ENCODE peak calls at places on chromosomes 13 and 19, in six cellular contexts. M is IMR-90, S is H9, R is mesendoderm, D is trophoblast cell, W is H1. Z is an unnamed sample.

GRCh38 chr13:79988573-79988972 is 352.4 kb downstream of the SPRY2 start:
- DNase-seq in D (peak), M (peak), R (no peak), S (no peak), W (no peak), Z (no peak)

GRCh38 chr13:106617561-106617960 is 49.6 kb upstream of the ARGLU1 start:
- DNase-seq in S (peak), W (no peak), D (peak), M (peak), R (peak), Z (peak)

GRCh38 chr19:45211751-45212381 is 33.3 kb downstream of the BLOC1S3 start:
- DNase-seq in W (no peak), M (no peak), D (no peak), R (no peak), S (no peak), Z (no peak)

GRCh38 chr19:3211191-3211590 is 13.3 kb upstream of the CELF5 start:
- DNase-seq in S (no peak), D (no peak), M (no peak), R (no peak), W (no peak), Z (no peak)

GRCh38 chr13:52162279-52163101 is 3.1 kb upstream of the NEK3 start:
- DNase-seq in S (no peak), D (no peak), W (no peak), M (peak), R (peak), Z (peak)

GRCh38 chr19:37979547-37980082 is 72.6 kb downstream of the SIPA1L3 start:
- DNase-seq in S (no peak), M (no peak), R (no peak), W (no peak), D (peak), Z (no peak)

GRCh38 chr13:25574437-25575426 is 203.0 kb downstream of the ATP8A2 start:
- DNase-seq in S (peak), W (peak), D (peak), R (peak), M (peak), Z (peak)

GRCh38 chr13:99416411-99417121 is 84.7 kb upstream of the TM9SF2 start:
- DNase-seq in S (no peak), D (no peak), M (no peak), W (no peak), R (no peak), Z (no peak)

GRCh38 chr19:1672038-1672768 is 19.8 kb upstream of the TCF3 start:
- DNase-seq in D (peak), S (peak), M (peak), W (peak), R (no peak), Z (no peak)

GRCh38 chr13:75636339-75637095 is 387 bp downstream of the LMO7 start:
- DNase-seq in R (peak), W (peak), M (peak), S (peak), D (peak), Z (peak)

GRCh38 chr13:73337511-73337910 is 278.7 kb downstream of the KLF5 start:
- DNase-seq in M (no peak), W (no peak), D (peak), S (no peak), R (no peak), Z (no peak)

GRCh38 chr13:111210488-111210887 is 95.4 kb downstream of the ARHGEF7 start:
- DNase-seq in S (peak), M (peak), D (peak), R (peak), W (no peak), Z (no peak)

GRCh38 chr13:74040200-74040599 is 94.0 kb downstream of the KLF12 start:
- DNase-seq in M (peak), R (peak), W (peak), D (peak), S (peak), Z (peak)

GRCh38 chr19:5011476-5012238 is 42.7 kb downstream of the KDM4B start:
- DNase-seq in D (no peak), S (no peak), R (no peak), W (no peak), M (no peak), Z (no peak)

GRCh38 chr13:70729369-70729768 is 621.1 kb upstream of the KLHL1 start:
- DNase-seq in D (no peak), R (no peak), M (no peak), S (no peak), W (no peak), Z (no peak)

GRCh38 chr19:2867025-2867991 is at the start of gene ZNF556:
- DNase-seq in D (no peak), S (no peak), M (no peak), W (no peak), R (no peak), Z (no peak)

GRCh38 chr19:50003810-50004419 is 21.3 kb downstream of the VRK3 start:
- DNase-seq in R (no peak), S (no peak), D (peak), W (no peak), M (peak), Z (no peak)

GRCh38 chr13:109275848-109276247 is 510.5 kb downstream of the IRS2 start:
- DNase-seq in S (peak), R (peak), W (no peak), D (no peak), M (no peak), Z (no peak)

GRCh38 chr13:23777571-23777870 is 111.7 kb downstream of the MIPEP start:
- DNase-seq in D (no peak), M (no peak), R (no peak), S (no peak), W (no peak), Z (no peak)

GRCh38 chr13:77918391-77919261 is at the start of gene EDNRB:
- DNase-seq in S (peak), R (peak), D (peak), W (peak), M (peak), Z (peak)

GRCh38 chr13:38804536-38804935 is 117.7 kb downstream of the FREM2 start:
- DNase-seq in M (no peak), R (no peak), W (no peak), D (no peak), S (no peak), Z (no peak)

GRCh38 chr19:548841-549830 is 5.3 kb downstream of the GZMM start:
- DNase-seq in M (no peak), D (peak), W (no peak), S (peak), R (no peak), Z (no peak)

GRCh38 chr19:41261474-41262190 is 2.5 kb upstream of the HNRNPUL1 start:
- DNase-seq in S (no peak), R (no peak), M (no peak), D (no peak), W (no peak), Z (no peak)

GRCh38 chr13:98476538-98476966 is 100.4 kb downstream of the STK24 start:
- DNase-seq in W (no peak), D (no peak), R (peak), M (peak), S (peak), Z (no peak)

GRCh38 chr13:113090415-113090770 is 15.2 kb upstream of the F7 start:
- DNase-seq in M (no peak), S (peak), W (no peak), R (peak), D (no peak), Z (no peak)

GRCh38 chr19:32816555-32817099 is 52.9 kb downstream of the SLC7A9 start:
- DNase-seq in R (peak), D (no peak), W (no peak), M (no peak), S (peak), Z (no peak)

GRCh38 chr13:94494021-94494420 is 14.5 kb upstream of the DCT start:
- DNase-seq in S (no peak), R (no peak), W (no peak), D (no peak), M (no peak), Z (no peak)

GRCh38 chr13:39888865-39889810 is 233.7 kb downstream of the COG6 start:
- DNase-seq in D (no peak), S (no peak), M (no peak), R (peak), W (no peak), Z (no peak)

GRCh38 chr13:39892731-39893293 is 237.3 kb downstream of the COG6 start:
- DNase-seq in M (no peak), W (no peak), D (no peak), R (no peak), S (no peak), Z (no peak)

GRCh38 chr13:39887424-39887823 is 232.0 kb downstream of the COG6 start:
- DNase-seq in D (no peak), R (no peak), S (no peak), M (no peak), W (no peak), Z (no peak)

GRCh38 chr13:39893808-39894207 is 238.3 kb downstream of the COG6 start:
- DNase-seq in S (no peak), M (no peak), R (no peak), D (no peak), W (no peak), Z (no peak)

GRCh38 chr13:39890537-39890936 is 235.1 kb downstream of the COG6 start:
- DNase-seq in W (no peak), M (no peak), R (no peak), S (no peak), D (no peak), Z (no peak)
- H2BK120ac ChIP-seq in W (no peak), M (no peak), R (no peak), S (no peak), D (no peak), Z (no peak)

GRCh38 chr13:29902632-29903305 is 52.4 kb upstream of the UBL3 start:
- DNase-seq in M (no peak), S (no peak), R (no peak), W (no peak), D (no peak), Z (no peak)

GRCh38 chr13:29903524-29903923 is 53.1 kb upstream of the UBL3 start:
- DNase-seq in R (no peak), S (no peak), W (no peak), M (no peak), D (no peak), Z (no peak)

GRCh38 chr13:29906432-29907011 is 56.1 kb upstream of the UBL3 start:
- DNase-seq in D (no peak), S (no peak), R (no peak), W (no peak), M (no peak), Z (no peak)

GRCh38 chr13:29905845-29906244 is 55.4 kb upstream of the UBL3 start:
- DNase-seq in R (no peak), S (no peak), M (peak), D (peak), W (no peak), Z (no peak)

GRCh38 chr13:29901714-29902631 is 51.6 kb upstream of the UBL3 start:
- DNase-seq in S (no peak), W (no peak), R (peak), M (peak), D (peak), Z (no peak)
- H3K27ac ChIP-seq in S (no peak), W (no peak), R (no peak), M (no peak), D (peak), Z (no peak)

DNA sequence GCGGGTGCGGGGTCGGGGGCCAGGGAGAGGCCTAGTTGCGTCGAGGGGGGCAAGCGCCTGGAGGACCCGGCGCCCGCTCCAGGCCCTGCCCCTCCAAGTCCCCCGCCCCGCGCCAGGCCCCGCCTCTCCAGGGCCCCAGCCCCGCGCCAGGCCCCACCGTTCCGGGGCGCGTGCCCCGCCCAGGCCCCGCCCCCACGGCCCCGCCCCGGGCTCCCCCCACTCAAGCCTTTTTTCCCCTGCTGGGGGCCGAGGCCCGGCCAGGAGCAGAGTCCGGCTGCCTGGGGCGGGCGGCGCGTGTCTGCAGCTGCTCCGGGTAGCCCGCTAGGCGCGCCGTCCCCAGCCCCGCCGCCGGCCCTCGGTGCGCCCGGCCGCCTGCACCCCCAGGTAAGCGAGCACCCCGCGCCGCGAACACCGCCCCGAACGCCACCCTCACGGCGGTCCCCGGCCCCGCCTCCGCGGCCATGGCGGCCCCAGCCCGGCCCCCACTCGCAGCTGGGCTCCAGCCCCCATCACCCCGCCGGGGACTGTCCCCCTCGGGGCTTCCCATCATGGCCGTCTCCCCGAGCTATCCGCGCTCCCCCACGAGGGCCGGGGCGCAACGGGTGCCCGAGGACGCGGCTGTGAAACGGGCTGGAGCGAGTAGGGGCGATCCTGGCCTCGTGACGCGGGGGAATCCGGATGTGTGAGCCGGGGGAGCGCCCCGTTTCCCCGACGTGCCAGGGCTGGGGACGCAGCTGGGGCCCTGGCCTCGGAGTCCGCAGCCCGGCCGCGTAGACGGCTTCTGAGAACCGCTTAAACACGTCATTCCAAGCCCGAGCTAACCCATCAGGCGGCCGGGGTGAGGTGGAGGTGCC is at the start of gene CERS4:
- DNase-seq in D (peak), S (peak), R (peak), M (peak), W (peak), Z (peak)
- H2BK120ac ChIP-seq in D (peak), S (no peak), R (peak), M (no peak), W (peak), Z (peak)

DNA sequence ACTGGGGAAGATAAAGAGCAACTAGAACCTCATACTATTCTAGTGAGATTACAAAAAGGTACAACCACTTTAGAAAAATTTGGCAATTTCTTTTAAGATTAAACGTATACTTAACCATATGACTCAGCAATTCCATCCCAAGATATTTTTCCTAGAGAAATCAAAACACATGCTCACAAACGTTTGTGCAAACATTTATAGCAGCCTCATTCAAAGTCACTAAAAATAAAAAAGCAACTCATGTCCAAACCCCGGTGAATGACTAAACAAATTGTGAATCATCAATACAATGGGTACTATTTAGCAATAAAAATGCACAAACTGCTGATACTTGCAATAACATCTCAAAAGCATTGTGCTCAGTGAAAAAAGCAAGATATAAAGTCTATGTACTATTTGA is 121.5 kb downstream of the FRY start:
- DNase-seq in D (no peak), R (no peak), M (peak), W (no peak), S (no peak), Z (no peak)
- H3K27ac ChIP-seq in D (no peak), R (no peak), M (no peak), W (no peak), S (no peak), Z (no peak)

GRCh38 chr19:13054605-13055212 is 47.9 kb downstream of the LYL1 start:
- DNase-seq in W (no peak), M (no peak), S (no peak), D (no peak), R (no peak), Z (no peak)

GRCh38 chr19:13052447-13053232 is 50.0 kb downstream of the LYL1 start:
- DNase-seq in S (no peak), D (no peak), W (no peak), M (no peak), R (no peak), Z (no peak)

GRCh38 chr19:13053761-13054604 is 48.7 kb downstream of the LYL1 start:
- DNase-seq in R (peak), D (peak), S (no peak), W (no peak), M (peak), Z (peak)

GRCh38 chr19:13051581-13052165 is 51.0 kb downstream of the LYL1 start:
- DNase-seq in R (peak), W (peak), D (peak), M (peak), S (peak), Z (peak)

DNA sequence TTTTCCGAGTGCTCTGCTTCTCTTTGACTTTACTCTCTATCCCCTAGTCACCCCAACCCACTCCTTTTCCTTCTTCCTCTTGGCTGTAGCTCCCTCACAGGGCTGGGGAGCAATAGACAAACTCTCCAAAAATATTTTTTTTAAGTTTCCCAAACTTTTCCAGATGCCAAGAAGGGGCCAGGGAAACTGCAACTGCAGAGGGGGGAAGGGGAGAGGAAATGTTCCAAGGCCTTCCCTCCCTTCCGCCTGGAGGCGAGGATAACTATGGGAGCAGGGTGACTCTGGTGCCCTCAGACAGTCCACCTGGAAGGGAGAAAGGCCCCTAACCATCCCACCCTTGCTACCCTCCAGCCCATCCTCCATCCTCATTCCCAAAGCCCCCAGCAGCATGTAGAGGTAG is 49.4 kb downstream of the LYL1 start:
- DNase-seq in M (no peak), D (no peak), W (no peak), R (no peak), S (no peak), Z (no peak)
- H2BK120ac ChIP-seq in M (peak), D (peak), W (no peak), R (no peak), S (no peak), Z (no peak)

GRCh38 chr19:53088091-53088490 is 15.1 kb downstream of the ZNF160 start:
- DNase-seq in R (no peak), M (peak), D (peak), S (no peak), W (no peak), Z (no peak)
- H3K27ac ChIP-seq in R (no peak), M (no peak), D (no peak), S (no peak), W (no peak), Z (no peak)

DNA sequence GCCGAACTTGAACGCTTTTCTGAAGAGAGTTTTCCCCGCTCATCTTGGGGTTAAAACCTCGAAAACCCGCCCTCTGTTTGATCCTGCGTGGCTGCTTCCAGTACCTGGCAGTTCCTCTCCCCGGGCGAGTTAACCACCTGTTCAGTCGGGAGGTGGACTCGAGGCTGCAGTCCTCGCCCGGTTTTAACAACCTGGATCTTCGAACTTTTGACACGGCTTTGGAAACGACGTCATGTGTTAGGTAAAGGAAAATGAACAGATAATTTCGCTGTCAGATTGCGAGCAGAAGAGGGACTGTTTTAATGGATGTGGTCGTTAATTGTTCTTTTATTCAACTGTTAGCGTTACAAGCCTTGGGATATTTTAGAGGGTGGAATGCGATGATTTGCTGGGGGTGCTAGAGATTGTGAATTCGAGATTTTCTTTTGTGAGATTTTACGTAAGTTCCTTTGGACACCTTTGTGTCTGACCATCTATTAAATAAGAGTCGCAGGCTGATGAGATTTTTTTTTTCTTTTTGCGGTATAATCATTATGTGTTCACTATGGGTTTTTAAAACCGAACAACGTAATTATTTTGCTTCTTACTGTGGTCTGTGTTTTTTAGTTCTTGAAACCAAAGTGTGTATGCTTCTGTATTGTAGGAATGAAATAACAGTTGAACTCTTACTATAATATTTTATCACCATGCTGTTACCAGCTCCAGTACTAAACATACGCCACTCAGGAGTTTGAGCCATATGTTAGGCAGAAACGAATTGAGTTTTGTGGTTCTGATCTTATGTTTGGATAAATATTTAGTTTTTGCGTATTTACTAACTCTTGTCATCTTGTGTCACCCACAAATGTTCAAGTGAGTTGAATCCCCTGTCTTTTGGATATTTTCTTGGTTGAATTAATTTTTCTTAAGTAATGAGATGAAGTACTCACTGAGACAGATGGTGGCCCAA is 1.2 kb downstream of the FNDC3A start:
- DNase-seq in S (no peak), R (no peak), M (no peak), D (peak), W (no peak), Z (no peak)
- H2BK120ac ChIP-seq in S (no peak), R (no peak), M (peak), D (no peak), W (no peak), Z (no peak)

GRCh38 chr19:10929402-10929794 is 787 bp downstream of the TIMM29 start:
- DNase-seq in S (no peak), M (no peak), W (no peak), D (no peak), R (peak), Z (no peak)
- H3K27ac ChIP-seq in S (no peak), M (peak), W (peak), D (no peak), R (no peak), Z (no peak)